ENCODE peak calls at places on chromosome 18, in four cellular contexts. H is WERI-Rb-1; F is CD4-positive, alpha-beta memory T cell; U is mucosa of descending colon. G is an unnamed sample.

GRCh38 chr18:79515944-79516351 is 120.2 kb downstream of the NFATC1 start:
- DNase-seq in H (no peak), U (no peak), F (no peak), G (peak)

GRCh38 chr18:5122270-5122669 is 74.8 kb downstream of the AKAIN1 start:
- DNase-seq in H (no peak), U (no peak), F (peak), G (no peak)

GRCh38 chr18:23232331-23232730 is 97.0 kb downstream of the CABLES1 start:
- DNase-seq in U (no peak), H (no peak), F (no peak), G (peak)

GRCh38 chr18:55869547-55869946 is 281.6 kb upstream of the TCF4 start:
- DNase-seq in F (no peak), U (no peak), H (no peak), G (no peak)

GRCh38 chr18:60322591-60322990 is 50.0 kb downstream of the MC4R start:
- DNase-seq in U (no peak), F (no peak), H (no peak), G (no peak)

GRCh38 chr18:73840319-73841065 is 307.1 kb downstream of the FBXO15 start:
- DNase-seq in F (no peak), H (peak), U (no peak), G (no peak)

GRCh38 chr18:49250819-49251388 is 209.5 kb downstream of the DYM start:
- DNase-seq in H (peak), U (no peak), F (no peak), G (no peak)

GRCh38 chr18:48547456-48548403 is 8.9 kb downstream of the CTIF start:
- DNase-seq in H (no peak), U (no peak), F (no peak), G (peak)

GRCh38 chr18:57416542-57416941 is 18.6 kb upstream of the ONECUT2 start:
- DNase-seq in H (no peak), U (no peak), F (no peak), G (no peak)

GRCh38 chr18:4871197-4871596 is 325.9 kb downstream of the AKAIN1 start:
- DNase-seq in H (no peak), U (no peak), F (no peak), G (no peak)

GRCh38 chr18:58615150-58616132 is 13.4 kb downstream of the ALPK2 start:
- DNase-seq in F (peak), H (no peak), U (no peak), G (no peak)

GRCh38 chr18:68177807-68178702 is 536.9 kb downstream of the TMX3 start:
- DNase-seq in U (no peak), H (no peak), F (no peak), G (no peak)

GRCh38 chr18:23661735-23662308 is 889 bp downstream of the ANKRD29 start:
- DNase-seq in F (peak), U (no peak), H (peak), G (no peak)

GRCh38 chr18:5294113-5294617 is 1.4 kb downstream of the ZBTB14 start:
- DNase-seq in H (peak), F (peak), U (peak), G (peak)

GRCh38 chr18:32460046-32460785 is 10.5 kb downstream of the GAREM1 start:
- DNase-seq in U (no peak), H (no peak), F (no peak), G (no peak)

GRCh38 chr18:79567481-79568147 is 112.0 kb upstream of the CTDP1 start:
- DNase-seq in F (no peak), U (peak), H (no peak), G (peak)

GRCh38 chr18:53971331-53971730 is 253.1 kb downstream of the MBD2 start:
- DNase-seq in H (no peak), F (no peak), U (no peak), G (no peak)

GRCh38 chr18:60099709-60100108 is 199.9 kb downstream of the PMAIP1 start:
- DNase-seq in F (no peak), U (no peak), H (no peak), G (no peak)

GRCh38 chr18:39051013-39051412 is 1485.4 kb upstream of the CELF4 start:
- DNase-seq in F (no peak), U (no peak), H (no peak), G (no peak)

GRCh38 chr18:56563568-56563967 is 74.8 kb downstream of the TXNL1 start:
- DNase-seq in U (no peak), F (no peak), H (peak), G (peak)

GRCh38 chr18:26017929-26018328 is 72.5 kb downstream of the SS18 start:
- DNase-seq in F (no peak), H (no peak), U (no peak), G (no peak)

GRCh38 chr18:22228930-22229329 is 59.5 kb downstream of the GATA6 start:
- DNase-seq in H (no peak), F (no peak), U (no peak), G (no peak)

GRCh38 chr18:24771300-24771699 is 310.9 kb downstream of the HRH4 start:
- DNase-seq in H (no peak), U (no peak), F (no peak), G (no peak)

GRCh38 chr18:9771261-9771976 is 63.3 kb downstream of the RAB31 start:
- DNase-seq in F (peak), H (peak), U (peak), G (peak)

GRCh38 chr18:33560686-33561370 is 17.2 kb upstream of the ASXL3 start:
- DNase-seq in F (no peak), H (peak), U (no peak), G (no peak)

GRCh38 chr18:1018211-1018651 is 113.6 kb downstream of the ADCYAP1 start:
- DNase-seq in U (no peak), F (no peak), H (no peak), G (no peak)

GRCh38 chr18:74066018-74066417 is 81.6 kb downstream of the FBXO15 start:
- DNase-seq in F (no peak), U (no peak), H (no peak), G (no peak)

GRCh38 chr18:57436193-57436964 is 1.2 kb downstream of the ONECUT2 start:
- DNase-seq in F (no peak), U (no peak), H (no peak), G (peak)

GRCh38 chr18:48136051-48136543 is 205.6 kb upstream of the SMAD2 start:
- DNase-seq in H (peak), U (peak), F (no peak), G (no peak)

GRCh38 chr18:3447035-3447894 is 2.7 kb upstream of the TGIF1 start:
- DNase-seq in H (peak), F (no peak), U (peak), G (peak)

DNA sequence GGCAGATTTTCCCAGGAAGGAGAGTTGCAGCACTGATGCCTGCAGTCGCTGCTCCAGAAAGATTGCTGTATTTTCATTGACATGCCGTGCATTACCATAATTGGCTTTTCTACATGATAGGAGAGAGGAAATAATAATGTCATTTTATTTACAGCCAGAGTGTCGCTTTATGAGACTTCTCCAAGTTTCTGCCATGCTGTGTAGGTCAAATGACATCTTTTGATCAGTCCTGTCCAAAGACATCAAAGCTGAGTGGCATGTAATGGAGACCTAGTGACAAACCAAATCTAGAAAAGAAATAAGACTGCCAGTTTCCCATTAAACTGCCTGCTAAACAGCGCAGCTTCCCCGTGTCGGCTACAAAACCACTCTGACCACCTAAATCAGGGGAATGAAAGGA is 57.6 kb downstream of the TSHZ1 start:
- DNase-seq in F (no peak), U (no peak), H (no peak), G (no peak)
- H3K4me3 ChIP-seq in F (no peak), U (no peak), H (no peak), G (no peak)

DNA sequence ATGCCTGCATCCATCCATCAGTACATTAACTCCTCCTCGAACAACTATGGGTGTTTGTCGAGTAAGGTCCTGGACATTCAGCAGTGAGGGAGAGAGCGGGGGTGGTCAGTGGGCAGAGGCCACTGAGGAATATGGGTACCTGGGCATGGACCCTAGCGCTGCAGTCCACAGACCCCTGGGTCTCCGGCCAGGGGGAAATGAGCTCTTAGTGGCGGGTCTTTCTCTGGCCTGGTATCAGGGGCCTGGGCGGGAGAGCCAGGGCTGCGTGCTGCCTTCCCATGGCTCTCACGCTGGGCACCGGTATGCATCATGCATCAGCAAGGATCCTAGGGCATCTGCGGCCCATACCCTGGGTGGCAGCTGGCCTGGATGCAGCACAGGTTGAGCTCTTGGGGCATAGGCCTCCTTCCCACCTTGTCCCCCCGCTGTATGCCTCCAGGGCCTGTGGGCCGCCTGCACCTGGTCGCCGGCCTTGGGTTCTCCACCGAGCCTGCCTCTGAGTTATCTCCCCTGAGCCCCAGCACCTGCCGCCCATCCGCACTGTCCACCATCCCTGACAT is 1.3 kb upstream of the MOCOS start:
- DNase-seq in H (no peak), U (no peak), F (no peak), G (no peak)
- H3K4me3 ChIP-seq in H (no peak), U (no peak), F (no peak), G (peak)

DNA sequence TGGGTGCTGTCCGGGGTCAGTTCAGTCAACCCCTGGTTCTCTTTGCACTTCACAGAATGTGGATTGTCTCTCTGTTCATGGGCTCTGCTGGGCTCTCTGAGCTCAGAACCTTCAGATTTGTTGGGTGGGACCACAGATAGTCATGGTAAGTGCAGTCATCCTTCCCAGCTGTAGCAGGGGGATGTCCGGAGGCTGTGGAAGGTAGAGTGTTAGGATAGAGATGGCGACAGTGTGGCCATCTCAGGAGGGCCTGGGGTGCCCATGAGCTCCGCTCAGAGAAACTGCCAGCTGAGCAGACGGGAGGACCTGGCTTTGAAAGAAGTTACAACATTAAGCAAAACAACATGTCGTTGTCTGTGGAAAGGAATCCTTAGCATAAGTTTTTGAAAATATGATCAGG is 149.8 kb downstream of the FAM210A start:
- DNase-seq in H (no peak), U (no peak), F (no peak), G (no peak)
- H3K4me3 ChIP-seq in H (no peak), U (no peak), F (no peak), G (no peak)

DNA sequence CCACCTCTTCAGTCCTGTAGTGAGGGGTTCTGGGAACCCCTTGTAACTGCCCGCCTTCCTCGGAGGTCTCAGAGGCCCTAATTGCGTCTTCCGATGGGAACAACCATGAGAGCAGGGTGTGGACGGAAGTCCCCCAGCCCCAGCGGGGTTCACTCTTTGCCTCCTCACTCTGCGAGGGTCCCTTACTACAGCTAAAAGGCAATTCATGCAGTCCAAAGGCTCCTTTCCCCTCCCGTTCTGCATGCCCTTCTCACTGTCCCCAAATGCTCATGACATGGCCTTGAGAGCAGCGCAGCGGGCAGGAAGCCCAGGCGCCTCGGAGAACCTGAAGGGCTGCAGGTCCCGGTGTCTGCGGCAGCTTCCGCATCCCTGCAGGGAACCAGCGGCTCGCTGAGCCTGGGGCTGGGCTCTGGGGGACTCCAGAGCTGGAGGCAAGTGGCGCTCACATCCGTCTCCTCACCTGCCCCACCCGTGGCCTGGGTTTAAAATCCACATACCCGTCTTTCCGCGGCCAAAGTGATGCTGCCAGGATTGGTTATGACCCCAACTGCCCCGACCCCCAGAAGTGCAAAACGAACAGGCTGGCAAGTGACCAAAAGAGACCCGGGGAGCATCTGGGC is 534 bp upstream of the CIDEA start:
- DNase-seq in U (no peak), H (no peak), F (no peak), G (peak)
- H3K4me3 ChIP-seq in U (no peak), H (no peak), F (no peak), G (peak)

DNA sequence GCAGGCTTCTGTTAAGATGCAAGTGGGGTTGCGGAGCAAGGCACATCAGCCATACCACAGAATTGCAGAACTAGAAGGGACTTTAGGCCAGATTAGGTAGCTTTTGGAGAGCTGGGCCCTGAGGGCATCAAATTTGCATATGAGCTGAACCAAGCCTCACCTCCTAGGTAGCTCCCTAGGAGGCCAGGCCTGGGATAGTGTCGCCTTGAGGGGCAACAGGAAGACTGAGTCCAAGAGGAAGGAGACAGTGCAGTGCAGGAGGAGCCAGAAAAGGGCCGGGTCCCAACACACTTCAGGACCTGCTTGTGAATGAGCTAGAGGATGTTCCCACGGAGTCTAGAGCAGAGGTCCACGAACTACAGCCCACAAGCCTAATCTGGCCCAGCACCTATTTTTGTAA is 98.7 kb downstream of the MAPK4 start:
- DNase-seq in H (no peak), U (no peak), F (no peak), G (no peak)
- H3K4me3 ChIP-seq in H (no peak), U (no peak), F (no peak), G (no peak)

GRCh38 chr18:65748321-65748720 is 2.5 kb upstream of the CDH7 start:
- DNase-seq in F (no peak), H (no peak), U (no peak), G (no peak)

GRCh38 chr18:65749881-65750280 is 931 bp upstream of the CDH7 start:
- DNase-seq in H (no peak), F (no peak), U (no peak), G (peak)

GRCh38 chr18:65751145-65752085 is 603 bp downstream of the CDH7 start:
- DNase-seq in U (no peak), F (no peak), H (peak), G (peak)

GRCh38 chr18:65752625-65753325 is 2.0 kb downstream of the CDH7 start:
- DNase-seq in U (no peak), F (no peak), H (no peak), G (no peak)

GRCh38 chr18:65750421-65751144 is at the start of gene CDH7:
- DNase-seq in U (no peak), H (peak), F (no peak), G (peak)
- H3K4me3 ChIP-seq in U (no peak), H (peak), F (no peak), G (peak)

G was measured in H7.